ENCODE peak calls at places on chromosomes 11 and 22, in four cellular contexts. X, U, Z and F are unnamed samples.

GRCh38 chr11:58641326-58641725 is 18.9 kb downstream of the CNTF start:
- DNase-seq in X (no peak), U (no peak), Z (no peak), F (no peak)

GRCh38 chr22:40637181-40638150 is 947 bp upstream of the MRTFA start:
- DNase-seq in X (no peak), U (no peak), Z (peak), F (peak)

GRCh38 chr11:110778351-110778750 is 66.1 kb upstream of the ARHGAP20 start:
- DNase-seq in X (no peak), U (no peak), Z (no peak), F (no peak)

GRCh38 chr11:102523887-102524286 is 6.7 kb downstream of the MMP7 start:
- DNase-seq in X (no peak), U (no peak), Z (no peak), F (no peak)

GRCh38 chr22:19998991-19999820 is 17.4 kb downstream of the ARVCF start:
- DNase-seq in X (no peak), U (no peak), Z (no peak), F (no peak)

GRCh38 chr22:24076091-24076867 is 65.2 kb downstream of the CABIN1 start:
- DNase-seq in X (no peak), U (no peak), Z (no peak), F (no peak)

GRCh38 chr11:65551572-65552398 is 6.4 kb downstream of the LTBP3 start:
- DNase-seq in X (no peak), U (no peak), Z (peak), F (peak)

GRCh38 chr22:19779685-19780268 is 19.2 kb downstream of the TBX1 start:
- DNase-seq in X (no peak), U (no peak), Z (peak), F (peak)

GRCh38 chr22:47293368-47294221 is 531.1 kb downstream of the TBC1D22A start:
- DNase-seq in X (no peak), U (no peak), Z (no peak), F (no peak)

GRCh38 chr11:112655386-112655785 is 305.8 kb upstream of the NCAM1 start:
- DNase-seq in X (no peak), U (no peak), Z (peak), F (no peak)

GRCh38 chr22:36852056-36852973 is 8.5 kb upstream of the NCF4 start:
- DNase-seq in X (no peak), U (no peak), Z (peak), F (no peak)

GRCh38 chr22:32335471-32335870 is 22.2 kb upstream of the RFPL3 start:
- DNase-seq in X (no peak), U (no peak), Z (no peak), F (no peak)

GRCh38 chr11:102241026-102241425 is 76.3 kb upstream of the BIRC3 start:
- DNase-seq in X (no peak), U (no peak), Z (no peak), F (no peak)

GRCh38 chr11:12754582-12755250 is 80.5 kb downstream of the TEAD1 start:
- DNase-seq in X (no peak), U (no peak), Z (no peak), F (no peak)

GRCh38 chr11:119267645-119268044 is 49.3 kb downstream of the MCAM start:
- DNase-seq in X (no peak), U (no peak), Z (no peak), F (no peak)

GRCh38 chr22:35749808-35750207 is 32.1 kb downstream of the APOL5 start:
- DNase-seq in X (peak), U (no peak), Z (no peak), F (no peak)

GRCh38 chr22:44410396-44411056 is 87.5 kb downstream of the RTL6 start:
- DNase-seq in X (no peak), U (no peak), Z (no peak), F (no peak)

GRCh38 chr11:44928807-44929206 is 21.9 kb downstream of the TP53I11 start:
- DNase-seq in X (no peak), U (no peak), Z (no peak), F (peak)

GRCh38 chr22:25347752-25348102 is 128.3 kb downstream of the CRYBB2 start:
- DNase-seq in X (no peak), U (no peak), Z (no peak), F (no peak)

GRCh38 chr11:121563900-121564822 is 111.4 kb upstream of the SORL1-AS1 start:
- DNase-seq in X (no peak), U (no peak), Z (no peak), F (no peak)

GRCh38 chr11:35584321-35584720 is 33.9 kb upstream of the FJX1 start:
- DNase-seq in X (no peak), U (no peak), Z (no peak), F (no peak)

GRCh38 chr11:79973701-79974626 is 533.1 kb upstream of the TENM4 start:
- DNase-seq in X (no peak), U (peak), Z (no peak), F (no peak)

GRCh38 chr11:104402812-104403521 is 239.0 kb upstream of the PDGFD start:
- DNase-seq in X (no peak), U (peak), Z (no peak), F (no peak)

GRCh38 chr11:58562375-58562800 is 13.3 kb downstream of the LPXN start:
- DNase-seq in X (no peak), U (no peak), Z (no peak), F (no peak)

GRCh38 chr22:38316340-38317236 is 645 bp downstream of the CSNK1E start:
- DNase-seq in X (no peak), U (no peak), Z (peak), F (no peak)

GRCh38 chr11:99066609-99067008 is 45.9 kb downstream of the CNTN5 start:
- DNase-seq in X (no peak), U (peak), Z (no peak), F (no peak)

GRCh38 chr22:36339171-36340065 is 48.3 kb downstream of the MYH9 start:
- DNase-seq in X (no peak), U (no peak), Z (no peak), F (no peak)

GRCh38 chr22:30413745-30414524 is 11.6 kb upstream of the MTFP1 start:
- DNase-seq in X (no peak), U (no peak), Z (no peak), F (no peak)

GRCh38 chr11:73854680-73855079 is 22.0 kb downstream of the COA4 start:
- DNase-seq in X (no peak), U (no peak), Z (no peak), F (no peak)

GRCh38 chr11:126318642-126319373 is 14.9 kb downstream of the DCPS start:
- DNase-seq in X (peak), U (no peak), Z (no peak), F (no peak)

GRCh38 chr11:96310236-96310635 is 32.8 kb downstream of the MAML2 start:
- DNase-seq in X (no peak), U (no peak), Z (no peak), F (no peak)

GRCh38 chr11:96306933-96307747 is 35.9 kb downstream of the MAML2 start:
- DNase-seq in X (no peak), U (no peak), Z (peak), F (no peak)

GRCh38 chr11:96307748-96308133 is 35.3 kb downstream of the MAML2 start:
- DNase-seq in X (no peak), U (no peak), Z (no peak), F (no peak)

GRCh38 chr11:96309643-96310017 is 33.4 kb downstream of the MAML2 start:
- DNase-seq in X (no peak), U (no peak), Z (peak), F (no peak)

GRCh38 chr11:96309001-96309642 is 33.9 kb downstream of the MAML2 start:
- DNase-seq in X (no peak), U (no peak), Z (no peak), F (no peak)
- TF ChIP-seq CTCF in X (no peak), U (no peak), Z (no peak), F (no peak)

GRCh38 chr11:29751618-29752017 is 265.2 kb downstream of the KCNA4 start:
- DNase-seq in X (no peak), U (no peak), Z (no peak), F (no peak)
- TF ChIP-seq ATF2 in X (no peak), U (no peak), Z (no peak), F (no peak)

GRCh38 chr11:61695917-61696316 is 15.7 kb downstream of the DAGLA start:
- DNase-seq in X (peak), U (no peak), Z (no peak), F (no peak)

GRCh38 chr11:61697093-61697492 is 16.9 kb downstream of the DAGLA start:
- DNase-seq in X (no peak), U (no peak), Z (no peak), F (no peak)

GRCh38 chr11:61693897-61694840 is 14.0 kb downstream of the DAGLA start:
- DNase-seq in X (no peak), U (no peak), Z (no peak), F (no peak)

GRCh38 chr11:61696602-61697001 is 16.4 kb downstream of the DAGLA start:
- DNase-seq in X (no peak), U (no peak), Z (no peak), F (no peak)

DNA sequence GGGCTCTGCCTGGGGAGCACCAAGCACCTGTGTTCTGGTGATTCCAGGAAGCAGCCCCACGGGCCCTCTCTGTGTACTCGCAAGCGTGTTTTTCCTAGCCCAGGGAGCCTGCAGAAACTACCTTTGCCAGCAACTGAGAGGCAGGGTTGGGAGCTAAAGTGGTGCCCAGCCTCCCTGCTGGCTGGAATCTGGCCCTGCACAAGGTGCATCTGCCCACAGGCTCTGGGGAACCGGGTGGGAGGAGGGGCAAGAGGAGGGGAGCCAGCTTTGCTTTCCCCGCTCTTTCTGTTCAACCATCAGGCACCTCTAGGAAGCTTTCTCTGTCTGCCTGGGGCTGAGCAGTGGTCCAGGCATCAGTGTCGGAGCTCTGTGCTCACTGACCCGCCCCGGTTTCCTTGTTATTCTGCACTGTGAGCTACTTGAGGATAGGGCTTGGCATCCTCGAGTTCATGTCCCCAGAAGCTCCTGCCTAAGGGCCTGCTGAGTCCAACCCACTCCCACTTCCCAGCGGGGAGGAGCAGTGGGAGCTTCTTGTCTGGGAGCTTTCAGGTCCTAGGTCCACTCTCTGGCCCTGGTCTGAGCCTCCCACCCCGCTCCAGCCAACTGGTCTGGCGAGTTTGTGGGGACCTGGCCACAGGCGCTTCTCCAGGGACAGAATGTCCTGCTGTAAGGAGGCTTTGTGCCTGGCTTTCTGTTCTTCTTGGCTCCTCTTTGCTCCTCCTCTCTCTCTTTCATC is 14.9 kb downstream of the DAGLA start:
- DNase-seq in X (no peak), U (no peak), Z (no peak), F (no peak)
- TF ChIP-seq CTCF in X (no peak), U (peak), Z (no peak), F (no peak)

GRCh38 chr11:67996051-67996450 is 7.8 kb downstream of the UNC93B1 start:
- DNase-seq in X (no peak), U (no peak), Z (no peak), F (no peak)
- TF ChIP-seq ATF2 in X (no peak), U (no peak), Z (no peak), F (no peak)

DNA sequence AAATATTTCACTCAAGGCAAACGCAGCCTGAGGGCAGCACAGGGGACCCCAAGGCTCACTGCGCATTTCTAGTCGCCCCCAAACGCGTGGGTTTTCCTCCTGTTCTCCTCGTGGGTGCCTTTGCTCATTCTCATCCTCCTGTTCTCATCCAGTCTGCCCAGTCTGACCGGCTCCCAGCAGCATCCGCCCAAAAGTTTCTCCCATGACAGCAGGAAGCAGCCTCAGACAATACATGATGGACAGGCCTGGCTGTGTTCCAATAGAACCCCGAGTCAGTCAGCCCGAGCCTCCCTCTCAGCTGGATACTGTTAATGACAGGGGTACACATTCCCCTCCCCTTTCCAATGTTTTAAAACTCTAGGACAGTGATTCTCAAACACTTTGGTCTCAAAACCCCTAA is 22.5 kb upstream of the KRTAP5-7 start:
- DNase-seq in X (no peak), U (no peak), Z (no peak), F (no peak)
- TF ChIP-seq CTCF in X (no peak), U (no peak), Z (no peak), F (no peak)